ENCODE peak calls at places on chromosomes 4 and X, in eight cellular contexts. L, H, A, D, O, Q, G and M are unnamed samples.

GRCh38 chr4:19227701-19228100 is 1024.0 kb upstream of the SLIT2 start:
- DNase-seq in L (no peak), Q (no peak), D (no peak), A (no peak), O (no peak), H (no peak), G (no peak), M (no peak)

GRCh38 chr4:8355864-8356565 is 84.5 kb downstream of the ACOX3 start:
- DNase-seq in O (no peak), A (peak; percentile 12), Q (peak; percentile 19), H (no peak), L (no peak), D (no peak), G (no peak), M (no peak)

GRCh38 chrX:50430917-50431316 is 39.7 kb downstream of the DGKK start:
- DNase-seq in G (no peak), A (no peak), L (no peak), D (no peak), H (no peak), O (no peak), Q (no peak), M (no peak)

GRCh38 chr4:54742636-54743399 is 85.1 kb downstream of the KIT start:
- DNase-seq in D (no peak), L (no peak), A (no peak), Q (no peak), H (no peak), G (no peak), O (no peak), M (no peak)

GRCh38 chr4:55834086-55834795 is 14.7 kb downstream of the EXOC1L start:
- DNase-seq in Q (no peak), L (no peak), H (no peak), D (no peak), A (no peak), O (no peak), G (no peak), M (no peak)

GRCh38 chr4:136751530-136751929 is 780.8 kb downstream of the PCDH18 start:
- DNase-seq in D (no peak), O (no peak), Q (no peak), G (no peak), L (no peak), A (no peak), H (no peak), M (no peak)

GRCh38 chr4:7761720-7762119 is 177.9 kb downstream of the AFAP1 start:
- DNase-seq in A (peak; percentile 67), D (peak; percentile 86), O (peak; percentile 52), G (peak; percentile 83), L (peak; percentile 87), Q (peak; percentile 80), H (peak; percentile 31), M (peak; percentile 71)

GRCh38 chr4:53974561-53974960 is 89.8 kb downstream of the CHIC2 start:
- DNase-seq in G (no peak), H (no peak), O (no peak), A (no peak), D (no peak), L (no peak), Q (no peak), M (no peak)

GRCh38 chr4:55075823-55076418 is 49.5 kb downstream of the KDR start:
- DNase-seq in O (no peak), H (peak; percentile 47), Q (no peak), G (peak; percentile 56), L (no peak), A (no peak), D (no peak), M (no peak)

GRCh38 chr4:37422638-37423037 is 178.1 kb downstream of the NWD2 start:
- DNase-seq in Q (no peak), O (no peak), G (no peak), D (no peak), L (no peak), A (no peak), H (no peak), M (no peak)

GRCh38 chr4:123478859-123479345 is 82.3 kb downstream of the SPRY1 start:
- DNase-seq in O (no peak), L (no peak), A (no peak), D (no peak), Q (peak; percentile 49), H (no peak), G (no peak), M (no peak)

GRCh38 chr4:11669156-11669555 is 240.5 kb upstream of the HS3ST1 start:
- DNase-seq in L (no peak), O (no peak), D (no peak), A (no peak), Q (no peak), G (no peak), H (no peak), M (no peak)

GRCh38 chrX:72100824-72101351 is 30.8 kb downstream of the RTL5 start:
- DNase-seq in Q (peak; percentile 84), A (no peak), L (no peak), D (no peak), O (peak; percentile 67), G (no peak), H (peak; percentile 58), M (no peak)

GRCh38 chr4:5747746-5748365 is 36.9 kb downstream of the EVC start:
- DNase-seq in O (no peak), A (peak; percentile 48), L (no peak), G (no peak), D (peak; percentile 60), H (no peak), Q (no peak), M (no peak)

GRCh38 chr4:186891859-186892486 is 168.3 kb upstream of the FAT1 start:
- DNase-seq in G (no peak), Q (no peak), A (no peak), H (no peak), L (no peak), D (no peak), O (no peak), M (no peak)

GRCh38 chrX:153925739-153926593 is at the start of gene ARHGAP4:
- DNase-seq in G (peak; percentile 28), D (no peak), H (peak; percentile 58), A (no peak), O (no peak), Q (peak; percentile 66), L (peak; percentile 44), M (peak; percentile 88)

GRCh38 chr4:7398104-7398423 is 36.7 kb downstream of the PSAPL1 start:
- DNase-seq in H (no peak), L (no peak), A (peak; percentile 12), O (no peak), D (no peak), G (no peak), Q (peak; percentile 33), M (no peak)

GRCh38 chr4:18194278-18194677 is 172.7 kb upstream of the LCORL start:
- DNase-seq in Q (no peak), O (no peak), A (no peak), D (no peak), L (no peak), G (no peak), H (no peak), M (no peak)

GRCh38 chrX:139448996-139449395 is 81.5 kb upstream of the F9 start:
- DNase-seq in L (no peak), A (no peak), Q (no peak), O (no peak), G (no peak), H (no peak), D (no peak), M (no peak)

DNA sequence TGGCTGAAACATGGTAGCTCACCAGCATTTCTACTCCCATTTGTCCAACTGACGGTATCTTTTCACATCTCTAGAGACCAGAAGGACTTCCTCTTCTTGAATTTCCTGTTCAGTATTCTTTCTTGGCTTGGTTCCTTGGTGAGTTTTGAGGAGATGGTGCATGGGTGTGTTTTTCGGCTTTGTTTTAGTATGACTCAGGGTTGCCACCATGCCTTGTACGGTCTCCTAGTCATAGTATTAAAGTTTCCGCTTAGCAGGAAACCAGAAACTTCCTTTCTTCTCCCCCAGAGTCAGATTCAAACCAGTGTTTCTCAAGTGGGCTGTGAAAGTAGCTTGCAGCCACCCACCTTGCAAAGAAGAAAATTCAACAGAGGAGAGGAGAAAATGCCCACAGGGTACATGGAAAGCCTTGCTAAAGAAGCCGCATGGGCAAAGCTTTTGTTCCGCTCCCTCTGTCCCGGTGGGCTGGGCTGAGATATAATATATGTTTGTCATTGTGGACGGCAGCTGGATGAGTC is 5.7 kb downstream of the CD99 start:
- DNase-seq in A (no peak), G (no peak), L (no peak), Q (peak; percentile 63), O (peak; percentile 46), D (no peak), H (no peak), M (peak; percentile 46)
- H3K27ac ChIP-seq in A (no peak overlapping the region), G (no peak overlapping the region), L (no peak overlapping the region), Q (peak overlapping the region; percentile 77), O (peak overlapping the region; percentile 18), D (peak overlapping the region; percentile 68), H (no peak overlapping the region), M (no peak overlapping the region)

GRCh38 chrX:1336331-1337143 is at the start of gene IL3RA:
- DNase-seq in A (no peak), L (no peak), O (peak; percentile 12), H (peak; percentile 9), D (no peak), G (no peak), Q (peak; percentile 57), M (no peak)

GRCh38 chrX:1341531-1342179 is 5.1 kb downstream of the IL3RA start:
- DNase-seq in O (no peak), G (no peak), L (no peak), A (no peak), D (no peak), H (no peak), Q (no peak), M (no peak)
- H3K4me1 ChIP-seq in O (no peaks in the 10 kb centered on the region), G (no peaks in the 10 kb centered on the region), L (no peaks in the 10 kb centered on the region), A (no peaks in the 10 kb centered on the region), D (no peaks in the 10 kb centered on the region), H (no peaks in the 10 kb centered on the region), Q (no peaks in the 10 kb centered on the region), M (no peaks in the 10 kb centered on the region)

GRCh38 chrX:2609431-2610238 is 81.5 kb upstream of the CD99 start:
- DNase-seq in H (peak; percentile 11), O (peak; percentile 17), L (peak; percentile 58), G (peak; percentile 44), A (no peak), Q (no peak), D (no peak), M (peak; percentile 62)
- H3K4me3 ChIP-seq in H (peak overlapping the region; percentile 79), O (peak overlapping the region; percentile 89), L (peak overlapping the region; percentile 76), G (peak overlapping the region; percentile 96), A (peak overlapping the region; percentile 82), Q (peak overlapping the region; percentile 87), D (peak overlapping the region; percentile 65), M (peak overlapping the region; percentile 84)

DNA sequence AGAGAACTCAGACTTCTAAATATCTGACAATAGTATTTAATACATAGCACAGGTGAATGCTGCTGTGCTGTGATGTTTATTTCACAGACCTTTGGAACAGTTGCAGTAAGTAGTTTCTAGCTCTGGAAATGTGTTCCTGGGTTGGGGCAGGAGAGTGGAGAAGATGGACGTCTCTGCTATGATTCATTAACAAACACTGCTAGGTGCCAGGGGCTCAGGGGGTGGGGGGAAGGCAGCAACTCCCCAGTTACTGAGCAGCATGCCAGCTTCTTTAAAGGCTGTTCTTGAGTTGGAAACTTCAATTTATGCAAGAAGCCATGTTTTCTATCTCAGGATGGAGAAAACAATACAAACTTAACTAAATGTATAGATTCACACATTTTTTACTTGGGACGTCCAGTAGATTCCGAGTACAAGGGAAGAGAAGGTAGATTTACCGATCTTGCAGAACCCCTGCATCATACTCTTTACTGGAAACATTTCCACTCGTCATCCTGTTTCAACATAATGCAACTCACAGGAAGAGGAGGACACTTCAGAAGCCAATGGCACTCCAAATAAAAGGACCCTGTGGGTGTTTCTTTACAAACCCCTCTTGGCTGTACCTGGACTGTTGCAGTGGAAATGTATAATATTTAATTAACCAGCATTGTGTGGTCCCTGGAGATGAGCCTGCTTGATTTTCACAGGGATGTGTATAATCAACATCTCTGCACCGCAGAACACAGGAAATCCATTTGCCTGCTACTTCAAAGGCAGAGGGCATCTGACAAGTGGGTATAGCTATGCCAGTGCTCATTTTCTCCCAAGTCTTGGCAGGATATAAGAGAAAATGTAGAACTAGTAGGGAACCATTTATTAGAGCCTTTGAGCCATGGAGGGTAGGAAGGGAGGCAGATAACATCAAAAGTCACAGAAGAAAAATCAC is 171.4 kb downstream of the SH3KBP1 start:
- DNase-seq in H (no peak), D (no peak), L (no peak), Q (no peak), O (no peak), G (no peak), A (no peak), M (no peak)
- H3K27ac ChIP-seq in H (no peak overlapping the region), D (no peak overlapping the region), L (no peak overlapping the region), Q (no peak overlapping the region), O (no peak overlapping the region), G (no peak overlapping the region), A (no peak overlapping the region), M (no peak overlapping the region)